ENCODE peak calls at places on chromosomes 2 and 18, in seven cellular contexts. One of them, this sample, is unnamed.

GRCh38 chr2:52934354-52934898 is 833.2 kb upstream of the CHAC2 start:
- DNase-seq in HFF-Myc: no peak
- DNase-seq in GM23338: no peak
- DNase-seq in mucosa of descending colon: no peak
- DNase-seq in GM12865: peak; percentile 27
- DNase-seq in GM20000: no peak
- DNase-seq in GM13976: no peak
- DNase-seq in this sample: no peak

GRCh38 chr2:145064476-145064875 is 544.6 kb upstream of the ZEB2 start:
- DNase-seq in HFF-Myc: no peak
- DNase-seq in GM23338: no peak
- DNase-seq in mucosa of descending colon: no peak
- DNase-seq in GM12865: no peak
- DNase-seq in GM20000: no peak
- DNase-seq in GM13976: no peak
- DNase-seq in this sample: no peak

GRCh38 chr2:101121174-101121573 is 30.0 kb downstream of the TBC1D8 start:
- DNase-seq in HFF-Myc: no peak
- DNase-seq in GM23338: no peak
- DNase-seq in mucosa of descending colon: peak; percentile 65
- DNase-seq in GM12865: no peak
- DNase-seq in GM20000: no peak
- DNase-seq in GM13976: no peak
- DNase-seq in this sample: no peak

GRCh38 chr2:109243526-109244425 is 114.8 kb downstream of the SH3RF3 start:
- DNase-seq in HFF-Myc: no peak
- DNase-seq in GM23338: no peak
- DNase-seq in mucosa of descending colon: no peak
- DNase-seq in GM12865: no peak
- DNase-seq in GM20000: no peak
- DNase-seq in GM13976: no peak
- DNase-seq in this sample: peak; percentile 48

GRCh38 chr2:237639441-237640220 is 12.2 kb downstream of the LRRFIP1 start:
- DNase-seq in HFF-Myc: no peak
- DNase-seq in GM23338: no peak
- DNase-seq in mucosa of descending colon: no peak
- DNase-seq in GM12865: no peak
- DNase-seq in GM20000: no peak
- DNase-seq in GM13976: no peak
- DNase-seq in this sample: no peak

GRCh38 chr2:108573070-108573469 is 38.8 kb downstream of the LIMS1 start:
- DNase-seq in HFF-Myc: no peak
- DNase-seq in GM23338: no peak
- DNase-seq in mucosa of descending colon: no peak
- DNase-seq in GM12865: no peak
- DNase-seq in GM20000: no peak
- DNase-seq in GM13976: no peak
- DNase-seq in this sample: no peak

GRCh38 chr2:195658541-195658890 is 1.5 kb downstream of the SLC39A10 start:
- DNase-seq in HFF-Myc: peak; percentile 57
- DNase-seq in GM23338: no peak
- DNase-seq in mucosa of descending colon: no peak
- DNase-seq in GM12865: peak; percentile 62
- DNase-seq in GM20000: no peak
- DNase-seq in GM13976: no peak
- DNase-seq in this sample: no peak

GRCh38 chr2:71833855-71834554 is 313.7 kb downstream of the CYP26B1 start:
- DNase-seq in HFF-Myc: peak; percentile 41
- DNase-seq in GM23338: no peak
- DNase-seq in mucosa of descending colon: no peak
- DNase-seq in GM12865: no peak
- DNase-seq in GM20000: no peak
- DNase-seq in GM13976: no peak
- DNase-seq in this sample: no peak

GRCh38 chr18:28175047-28175929 is 1.6 kb downstream of the CDH2 start:
- DNase-seq in HFF-Myc: no peak
- DNase-seq in GM23338: peak; percentile 67
- DNase-seq in mucosa of descending colon: no peak
- DNase-seq in GM12865: no peak
- DNase-seq in GM20000: peak; percentile 20
- DNase-seq in GM13976: no peak
- DNase-seq in this sample: no peak

GRCh38 chr18:46073474-46074331 is 1.6 kb upstream of the PSTPIP2 start:
- DNase-seq in HFF-Myc: peak; percentile 53
- DNase-seq in GM23338: peak; percentile 82
- DNase-seq in mucosa of descending colon: no peak
- DNase-seq in GM12865: peak; percentile 66
- DNase-seq in GM20000: peak; percentile 59
- DNase-seq in GM13976: peak; percentile 66
- DNase-seq in this sample: no peak

GRCh38 chr18:36757081-36757480 is 71.7 kb downstream of the TPGS2 start:
- DNase-seq in HFF-Myc: peak; percentile 59
- DNase-seq in GM23338: peak; percentile 84
- DNase-seq in mucosa of descending colon: no peak
- DNase-seq in GM12865: peak; percentile 31
- DNase-seq in GM20000: peak; percentile 47
- DNase-seq in GM13976: peak; percentile 41
- DNase-seq in this sample: no peak

GRCh38 chr2:58428286-58428552 is 187.1 kb upstream of the FANCL start:
- DNase-seq in HFF-Myc: no peak
- DNase-seq in GM23338: peak; percentile 87
- DNase-seq in mucosa of descending colon: no peak
- DNase-seq in GM12865: peak; percentile 17
- DNase-seq in GM20000: peak; percentile 47
- DNase-seq in GM13976: peak; percentile 62
- DNase-seq in this sample: no peak

GRCh38 chr2:98496750-98497493 is 52.3 kb downstream of the INPP4A start:
- DNase-seq in HFF-Myc: no peak
- DNase-seq in GM23338: no peak
- DNase-seq in mucosa of descending colon: no peak
- DNase-seq in GM12865: no peak
- DNase-seq in GM20000: no peak
- DNase-seq in GM13976: no peak
- DNase-seq in this sample: no peak

GRCh38 chr2:3098231-3098630 is 279.4 kb downstream of the EIPR1 start:
- DNase-seq in HFF-Myc: no peak
- DNase-seq in GM23338: no peak
- DNase-seq in mucosa of descending colon: no peak
- DNase-seq in GM12865: no peak
- DNase-seq in GM20000: no peak
- DNase-seq in GM13976: no peak
- DNase-seq in this sample: no peak

GRCh38 chr2:61471905-61472805 is 1.3 kb upstream of the USP34 start:
- DNase-seq in HFF-Myc: peak; percentile 32
- DNase-seq in GM23338: peak; percentile 35
- DNase-seq in mucosa of descending colon: no peak
- DNase-seq in GM12865: peak; percentile 67
- DNase-seq in GM20000: peak; percentile 28
- DNase-seq in GM13976: peak; percentile 35
- DNase-seq in this sample: no peak

GRCh38 chr2:237734905-237735623 is 63.5 kb upstream of the RBM44 start:
- DNase-seq in HFF-Myc: no peak
- DNase-seq in GM23338: no peak
- DNase-seq in mucosa of descending colon: no peak
- DNase-seq in GM12865: no peak
- DNase-seq in GM20000: no peak
- DNase-seq in GM13976: no peak
- DNase-seq in this sample: no peak

GRCh38 chr18:23619388-23619873 is 33.1 kb upstream of the NPC1 start:
- DNase-seq in HFF-Myc: no peak
- DNase-seq in GM23338: peak; percentile 70
- DNase-seq in mucosa of descending colon: no peak
- DNase-seq in GM12865: peak; percentile 36
- DNase-seq in GM20000: no peak
- DNase-seq in GM13976: no peak
- DNase-seq in this sample: peak; percentile 71

GRCh38 chr18:23617412-23618009 is 31.2 kb upstream of the NPC1 start:
- DNase-seq in HFF-Myc: no peak
- DNase-seq in GM23338: no peak
- DNase-seq in mucosa of descending colon: no peak
- DNase-seq in GM12865: peak; percentile 49
- DNase-seq in GM20000: peak; percentile 57
- DNase-seq in GM13976: peak; percentile 39
- DNase-seq in this sample: no peak

GRCh38 chr18:23616258-23616657 is 30.0 kb upstream of the NPC1 start:
- DNase-seq in HFF-Myc: no peak
- DNase-seq in GM23338: no peak
- DNase-seq in mucosa of descending colon: no peak
- DNase-seq in GM12865: no peak
- DNase-seq in GM20000: no peak
- DNase-seq in GM13976: no peak
- DNase-seq in this sample: no peak

GRCh38 chr18:23614891-23615290 is 28.6 kb upstream of the NPC1 start:
- DNase-seq in HFF-Myc: no peak
- DNase-seq in GM23338: no peak
- DNase-seq in mucosa of descending colon: no peak
- DNase-seq in GM12865: no peak
- DNase-seq in GM20000: no peak
- DNase-seq in GM13976: no peak
- DNase-seq in this sample: no peak

DNA sequence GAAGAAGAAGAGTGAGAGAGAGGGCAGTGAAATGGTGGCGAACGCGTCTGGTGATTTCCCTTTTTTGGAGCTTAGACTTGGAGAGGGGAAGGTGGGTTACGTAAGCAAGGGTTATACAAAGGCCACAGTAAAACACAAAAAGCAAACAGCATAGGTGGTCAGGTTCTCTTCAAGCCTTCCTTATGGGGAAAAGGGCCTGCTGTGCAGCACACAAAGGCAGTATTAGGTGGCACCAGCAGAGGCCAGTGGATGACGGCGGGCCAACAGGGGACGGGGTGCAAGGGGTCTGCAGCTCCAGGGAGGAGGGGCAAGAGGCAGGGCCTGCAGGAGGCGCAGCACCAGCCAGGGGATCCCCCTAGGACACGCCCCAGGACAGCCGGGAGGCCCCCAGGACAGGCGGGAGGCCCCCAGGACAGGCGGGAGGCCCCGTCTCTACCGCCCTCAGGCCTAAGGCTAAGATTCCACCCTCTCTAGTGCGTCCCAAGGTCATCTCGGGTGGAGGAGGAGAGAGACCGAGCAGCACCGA is 32.6 kb upstream of the NPC1 start:
- DNase-seq in HFF-Myc: no peak
- DNase-seq in GM23338: peak; percentile 86
- DNase-seq in mucosa of descending colon: peak; percentile 63
- DNase-seq in GM12865: peak; percentile 36
- DNase-seq in GM20000: peak; percentile 56
- DNase-seq in GM13976: peak; percentile 54
- DNase-seq in this sample: peak; percentile 74
- TF ChIP-seq CTCF in HFF-Myc: no peak
- TF ChIP-seq CTCF in GM23338: peak; percentile 45
- TF ChIP-seq CTCF in mucosa of descending colon: no peak
- TF ChIP-seq CTCF in GM12865: no peak
- TF ChIP-seq CTCF in GM20000: no peak
- TF ChIP-seq CTCF in GM13976: no peak
- TF ChIP-seq CTCF in this sample: no peak

GRCh38 chr18:53698907-53699306 is 525.6 kb downstream of the MBD2 start:
- DNase-seq in HFF-Myc: no peak
- DNase-seq in GM23338: peak; percentile 55
- DNase-seq in mucosa of descending colon: no peak
- DNase-seq in GM12865: peak; percentile 21
- DNase-seq in GM20000: peak; percentile 23
- DNase-seq in GM13976: peak; percentile 30
- DNase-seq in this sample: no peak
- TF ChIP-seq CTCF in HFF-Myc: peak; percentile 34
- TF ChIP-seq CTCF in GM23338: peak; percentile 84
- TF ChIP-seq CTCF in mucosa of descending colon: no peak
- TF ChIP-seq CTCF in GM12865: peak; percentile 43
- TF ChIP-seq CTCF in GM20000: no peak
- TF ChIP-seq CTCF in GM13976: peak; percentile 34
- TF ChIP-seq CTCF in this sample: peak; percentile 57

GRCh38 chr2:173021939-173022371 is 53.7 kb upstream of the MAP3K20 start:
- DNase-seq in HFF-Myc: no peak
- DNase-seq in GM23338: peak; percentile 35
- DNase-seq in mucosa of descending colon: no peak
- DNase-seq in GM12865: no peak
- DNase-seq in GM20000: no peak
- DNase-seq in GM13976: no peak
- DNase-seq in this sample: no peak
- TF ChIP-seq CTCF in HFF-Myc: peak; percentile 39
- TF ChIP-seq CTCF in GM23338: peak; percentile 42
- TF ChIP-seq CTCF in mucosa of descending colon: no peak
- TF ChIP-seq CTCF in GM12865: no peak
- TF ChIP-seq CTCF in GM20000: no peak
- TF ChIP-seq CTCF in GM13976: no peak
- TF ChIP-seq CTCF in this sample: peak; percentile 42

GRCh38 chr2:219054956-219055903 is 5.5 kb downstream of the IHH start:
- DNase-seq in HFF-Myc: no peak
- DNase-seq in GM23338: no peak
- DNase-seq in mucosa of descending colon: no peak
- DNase-seq in GM12865: no peak
- DNase-seq in GM20000: no peak
- DNase-seq in GM13976: no peak
- DNase-seq in this sample: no peak

GRCh38 chr2:219057709-219058540 is 2.8 kb downstream of the IHH start:
- DNase-seq in HFF-Myc: no peak
- DNase-seq in GM23338: peak; percentile 87
- DNase-seq in mucosa of descending colon: peak; percentile 87
- DNase-seq in GM12865: peak; percentile 80
- DNase-seq in GM20000: peak; percentile 94
- DNase-seq in GM13976: peak; percentile 94
- DNase-seq in this sample: peak; percentile 89

GRCh38 chr2:219056896-219057708 is 3.6 kb downstream of the IHH start:
- DNase-seq in HFF-Myc: no peak
- DNase-seq in GM23338: peak; percentile 51
- DNase-seq in mucosa of descending colon: peak; percentile 50
- DNase-seq in GM12865: no peak
- DNase-seq in GM20000: peak; percentile 40
- DNase-seq in GM13976: no peak
- DNase-seq in this sample: no peak

GRCh38 chr2:219058541-219059374 is 2.0 kb downstream of the IHH start:
- DNase-seq in HFF-Myc: no peak
- DNase-seq in GM23338: peak; percentile 52
- DNase-seq in mucosa of descending colon: peak; percentile 83
- DNase-seq in GM12865: no peak
- DNase-seq in GM20000: peak; percentile 45
- DNase-seq in GM13976: peak; percentile 47
- DNase-seq in this sample: peak; percentile 92

DNA sequence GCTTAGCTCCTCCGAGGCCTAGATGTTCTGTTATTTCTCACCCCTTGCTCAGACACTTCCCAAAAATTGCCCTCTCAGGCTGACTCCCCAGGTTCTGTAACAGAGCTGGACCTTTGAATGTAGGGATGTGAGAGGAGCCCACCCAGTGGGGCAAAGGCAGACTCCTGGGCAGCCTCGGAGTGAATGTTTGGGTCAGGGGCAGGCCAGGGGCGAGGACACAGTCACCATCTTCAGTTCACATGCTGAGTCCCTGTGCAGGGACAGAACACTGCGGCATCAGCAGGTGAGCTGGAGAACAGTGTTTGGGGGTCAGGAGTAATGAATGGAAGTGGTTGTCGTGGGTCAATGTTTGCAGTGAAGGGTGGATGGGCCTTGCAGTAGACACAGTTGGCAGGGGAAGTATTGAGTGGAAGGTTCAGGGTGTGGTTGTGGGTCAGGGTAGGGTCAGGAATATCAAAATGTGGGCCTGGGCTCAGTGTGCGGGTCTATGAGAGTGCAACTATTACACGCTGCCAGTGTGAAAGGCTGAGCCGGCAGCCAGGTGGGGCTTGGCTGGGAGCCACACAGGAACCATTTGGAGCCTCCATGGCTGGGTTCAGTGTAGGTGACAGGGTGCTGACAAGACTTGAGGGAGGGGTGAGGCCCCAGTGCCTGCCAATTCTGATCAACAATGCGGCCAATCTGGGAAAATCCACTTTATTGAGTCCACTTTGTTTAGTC is 4.4 kb downstream of the IHH start:
- DNase-seq in HFF-Myc: no peak
- DNase-seq in GM23338: no peak
- DNase-seq in mucosa of descending colon: no peak
- DNase-seq in GM12865: no peak
- DNase-seq in GM20000: no peak
- DNase-seq in GM13976: no peak
- DNase-seq in this sample: no peak
- TF ChIP-seq CTCF in HFF-Myc: no peak
- TF ChIP-seq CTCF in GM23338: no peak
- TF ChIP-seq CTCF in mucosa of descending colon: no peak
- TF ChIP-seq CTCF in GM12865: no peak
- TF ChIP-seq CTCF in GM20000: no peak
- TF ChIP-seq CTCF in GM13976: no peak
- TF ChIP-seq CTCF in this sample: no peak

This sample was measured in upper lobe of right lung.